ENCODE peak calls at places on chromosomes 13 and 19, in six cellular contexts. One of them, this sample, is unnamed.

GRCh38 chr19:49106648-49107135 is 7.5 kb upstream of the LIN7B start:
- DNase-seq in esophagus squamous epithelium: no peak
- DNase-seq in thyroid gland: peak; percentile 44
- DNase-seq in lower leg skin: no peak
- DNase-seq in H54: no peak
- DNase-seq in breast epithelium: no peak
- DNase-seq in this sample: no peak

GRCh38 chr13:33879044-33879596 is 61.2 kb downstream of the RFC3 start:
- DNase-seq in lower leg skin: no peak
- DNase-seq in H54: no peak
- DNase-seq in breast epithelium: no peak
- DNase-seq in esophagus squamous epithelium: no peak
- DNase-seq in thyroid gland: no peak
- DNase-seq in this sample: no peak

GRCh38 chr19:13974073-13974472 is 21.8 kb downstream of the DCAF15 start:
- DNase-seq in H54: no peak
- DNase-seq in lower leg skin: no peak
- DNase-seq in esophagus squamous epithelium: no peak
- DNase-seq in thyroid gland: no peak
- DNase-seq in breast epithelium: peak; percentile 81
- DNase-seq in this sample: no peak

GRCh38 chr13:59345316-59345715 is 818.4 kb downstream of the DIAPH3 start:
- DNase-seq in H54: no peak
- DNase-seq in breast epithelium: no peak
- DNase-seq in esophagus squamous epithelium: no peak
- DNase-seq in lower leg skin: no peak
- DNase-seq in thyroid gland: no peak
- DNase-seq in this sample: no peak

GRCh38 chr13:110714798-110715394 is 1.4 kb downstream of the ING1 start:
- DNase-seq in esophagus squamous epithelium: no peak
- DNase-seq in breast epithelium: peak; percentile 59
- DNase-seq in H54: no peak
- DNase-seq in lower leg skin: peak; percentile 94
- DNase-seq in thyroid gland: peak; percentile 74
- DNase-seq in this sample: peak; percentile 85

GRCh38 chr19:3238066-3238561 is 13.7 kb downstream of the CELF5 start:
- DNase-seq in lower leg skin: no peak
- DNase-seq in thyroid gland: no peak
- DNase-seq in H54: no peak
- DNase-seq in esophagus squamous epithelium: no peak
- DNase-seq in breast epithelium: no peak
- DNase-seq in this sample: no peak

GRCh38 chr13:79097201-79097600 is 308.9 kb downstream of the RBM26 start:
- DNase-seq in thyroid gland: no peak
- DNase-seq in H54: no peak
- DNase-seq in esophagus squamous epithelium: no peak
- DNase-seq in lower leg skin: no peak
- DNase-seq in breast epithelium: no peak
- DNase-seq in this sample: no peak

GRCh38 chr13:42369071-42369795 is 97.3 kb downstream of the AKAP11 start:
- DNase-seq in breast epithelium: no peak
- DNase-seq in esophagus squamous epithelium: no peak
- DNase-seq in lower leg skin: no peak
- DNase-seq in thyroid gland: no peak
- DNase-seq in H54: no peak
- DNase-seq in this sample: no peak

GRCh38 chr13:29855009-29855408 is 4.6 kb upstream of the UBL3 start:
- DNase-seq in thyroid gland: no peak
- DNase-seq in breast epithelium: no peak
- DNase-seq in esophagus squamous epithelium: no peak
- DNase-seq in lower leg skin: no peak
- DNase-seq in H54: no peak
- DNase-seq in this sample: no peak

GRCh38 chr13:30395192-30396158 is 26.8 kb upstream of the UBE2L5 start:
- DNase-seq in breast epithelium: peak; percentile 97
- DNase-seq in esophagus squamous epithelium: peak; percentile 82
- DNase-seq in H54: peak; percentile 37
- DNase-seq in lower leg skin: peak; percentile 99
- DNase-seq in thyroid gland: peak; percentile 91
- DNase-seq in this sample: peak; percentile 98

GRCh38 chr13:32125746-32126145 is 94.2 kb downstream of the FRY start:
- DNase-seq in H54: no peak
- DNase-seq in breast epithelium: no peak
- DNase-seq in thyroid gland: no peak
- DNase-seq in esophagus squamous epithelium: no peak
- DNase-seq in lower leg skin: no peak
- DNase-seq in this sample: no peak

GRCh38 chr13:50810998-50811397 is 32.5 kb downstream of the DLEU7 start:
- DNase-seq in H54: no peak
- DNase-seq in esophagus squamous epithelium: no peak
- DNase-seq in lower leg skin: no peak
- DNase-seq in breast epithelium: no peak
- DNase-seq in thyroid gland: no peak
- DNase-seq in this sample: no peak

GRCh38 chr13:51728972-51729371 is 75.0 kb downstream of the DHRS12 start:
- DNase-seq in H54: no peak
- DNase-seq in breast epithelium: no peak
- DNase-seq in thyroid gland: no peak
- DNase-seq in lower leg skin: no peak
- DNase-seq in esophagus squamous epithelium: no peak
- DNase-seq in this sample: no peak

GRCh38 chr19:35890113-35890650 is 10.2 kb downstream of the NFKBID start:
- DNase-seq in H54: no peak
- DNase-seq in esophagus squamous epithelium: no peak
- DNase-seq in thyroid gland: no peak
- DNase-seq in breast epithelium: no peak
- DNase-seq in lower leg skin: no peak
- DNase-seq in this sample: no peak

GRCh38 chr13:33910267-33910666 is 92.3 kb downstream of the RFC3 start:
- DNase-seq in thyroid gland: no peak
- DNase-seq in lower leg skin: no peak
- DNase-seq in breast epithelium: no peak
- DNase-seq in esophagus squamous epithelium: no peak
- DNase-seq in H54: no peak
- DNase-seq in this sample: no peak

GRCh38 chr13:73914119-73914518 is 220.1 kb downstream of the KLF12 start:
- DNase-seq in esophagus squamous epithelium: no peak
- DNase-seq in breast epithelium: no peak
- DNase-seq in H54: no peak
- DNase-seq in thyroid gland: no peak
- DNase-seq in lower leg skin: no peak
- DNase-seq in this sample: no peak

GRCh38 chr13:73989244-73989843 is 144.9 kb downstream of the KLF12 start:
- DNase-seq in breast epithelium: no peak
- DNase-seq in esophagus squamous epithelium: no peak
- DNase-seq in thyroid gland: no peak
- DNase-seq in H54: no peak
- DNase-seq in lower leg skin: no peak
- DNase-seq in this sample: no peak

GRCh38 chr19:10961073-10961762 is 388 bp downstream of the SMARCA4 start:
- DNase-seq in esophagus squamous epithelium: no peak
- DNase-seq in breast epithelium: peak; percentile 25
- DNase-seq in H54: no peak
- DNase-seq in thyroid gland: no peak
- DNase-seq in lower leg skin: no peak
- DNase-seq in this sample: no peak

GRCh38 chr19:18539372-18539771 is 4.0 kb downstream of the FKBP8 start:
- DNase-seq in thyroid gland: no peak
- DNase-seq in breast epithelium: no peak
- DNase-seq in esophagus squamous epithelium: no peak
- DNase-seq in lower leg skin: no peak
- DNase-seq in H54: no peak
- DNase-seq in this sample: no peak

GRCh38 chr19:18536475-18536874 is 6.9 kb downstream of the FKBP8 start:
- DNase-seq in esophagus squamous epithelium: no peak
- DNase-seq in lower leg skin: no peak
- DNase-seq in breast epithelium: no peak
- DNase-seq in thyroid gland: no peak
- DNase-seq in H54: no peak
- DNase-seq in this sample: no peak

GRCh38 chr19:18538115-18538514 is 5.3 kb downstream of the FKBP8 start:
- DNase-seq in esophagus squamous epithelium: no peak
- DNase-seq in H54: no peak
- DNase-seq in lower leg skin: no peak
- DNase-seq in breast epithelium: no peak
- DNase-seq in thyroid gland: no peak
- DNase-seq in this sample: no peak

GRCh38 chr19:18541258-18541991 is 1.9 kb downstream of the FKBP8 start:
- DNase-seq in H54: no peak
- DNase-seq in thyroid gland: no peak
- DNase-seq in esophagus squamous epithelium: no peak
- DNase-seq in breast epithelium: no peak
- DNase-seq in lower leg skin: no peak
- DNase-seq in this sample: no peak

GRCh38 chr19:18537431-18537830 is 5.9 kb downstream of the FKBP8 start:
- DNase-seq in thyroid gland: no peak
- DNase-seq in esophagus squamous epithelium: no peak
- DNase-seq in breast epithelium: no peak
- DNase-seq in H54: no peak
- DNase-seq in lower leg skin: no peak
- DNase-seq in this sample: no peak
- TF ChIP-seq POLR2A in thyroid gland: no peak
- TF ChIP-seq POLR2A in esophagus squamous epithelium: no peak
- TF ChIP-seq POLR2A in breast epithelium: no peak
- TF ChIP-seq POLR2A in H54: no peak
- TF ChIP-seq POLR2A in lower leg skin: no peak
- TF ChIP-seq POLR2A in this sample: no peak

DNA sequence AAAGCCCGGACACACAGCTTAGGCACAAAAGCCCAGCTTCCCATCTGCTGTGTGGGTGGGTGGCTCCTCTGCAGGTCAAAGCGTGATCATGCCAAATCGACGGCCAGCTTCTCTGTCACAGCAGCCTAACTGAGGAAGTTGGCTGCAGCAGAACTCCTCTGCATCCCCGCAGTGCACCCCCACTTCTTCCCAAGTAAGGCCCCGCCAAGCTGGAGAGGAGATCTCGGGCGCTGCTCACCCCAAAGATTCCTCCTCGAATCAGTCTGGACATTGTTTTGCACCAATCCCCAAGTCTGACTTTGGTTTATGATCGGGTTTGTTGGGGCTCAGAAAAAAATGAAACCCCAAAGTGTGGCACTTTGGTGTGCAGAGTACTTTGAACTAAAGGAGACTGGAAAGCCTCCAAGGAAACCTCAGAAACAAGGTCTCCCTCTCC is 19.7 kb upstream of the CPB2 start:
- DNase-seq in lower leg skin: no peak
- DNase-seq in breast epithelium: no peak
- DNase-seq in thyroid gland: no peak
- DNase-seq in H54: no peak
- DNase-seq in esophagus squamous epithelium: no peak
- DNase-seq in this sample: no peak
- TF ChIP-seq POLR2A in lower leg skin: no peak
- TF ChIP-seq POLR2A in breast epithelium: no peak
- TF ChIP-seq POLR2A in thyroid gland: no peak
- TF ChIP-seq POLR2A in H54: no peak
- TF ChIP-seq POLR2A in esophagus squamous epithelium: no peak
- TF ChIP-seq POLR2A in this sample: no peak

GRCh38 chr19:30711296-30711695 is 339.1 kb downstream of the ZNF536 start:
- DNase-seq in H54: no peak
- DNase-seq in esophagus squamous epithelium: no peak
- DNase-seq in breast epithelium: no peak
- DNase-seq in thyroid gland: peak; percentile 70
- DNase-seq in lower leg skin: no peak
- DNase-seq in this sample: no peak
- TF ChIP-seq POLR2A in H54: no peak
- TF ChIP-seq POLR2A in esophagus squamous epithelium: no peak
- TF ChIP-seq POLR2A in breast epithelium: no peak
- TF ChIP-seq POLR2A in thyroid gland: no peak
- TF ChIP-seq POLR2A in lower leg skin: no peak
- TF ChIP-seq POLR2A in this sample: no peak

GRCh38 chr13:75760182-75760981 is 124.3 kb downstream of the LMO7 start:
- DNase-seq in lower leg skin: no peak
- DNase-seq in H54: no peak
- DNase-seq in esophagus squamous epithelium: no peak
- DNase-seq in breast epithelium: no peak
- DNase-seq in thyroid gland: peak; percentile 75
- DNase-seq in this sample: no peak
- TF ChIP-seq POLR2A in lower leg skin: no peak
- TF ChIP-seq POLR2A in H54: no peak
- TF ChIP-seq POLR2A in esophagus squamous epithelium: peak; percentile 21
- TF ChIP-seq POLR2A in breast epithelium: no peak
- TF ChIP-seq POLR2A in thyroid gland: peak; percentile 69
- TF ChIP-seq POLR2A in this sample: no peak

GRCh38 chr19:57320180-57321084 is at the start of gene ZNF543:
- DNase-seq in H54: peak; percentile 99
- DNase-seq in breast epithelium: peak; percentile 95
- DNase-seq in lower leg skin: peak; percentile 99
- DNase-seq in esophagus squamous epithelium: peak; percentile 67
- DNase-seq in thyroid gland: peak; percentile 96
- DNase-seq in this sample: peak; percentile 97
- TF ChIP-seq POLR2A in H54: peak; percentile 94
- TF ChIP-seq POLR2A in breast epithelium: peak; percentile 50
- TF ChIP-seq POLR2A in lower leg skin: no peak
- TF ChIP-seq POLR2A in esophagus squamous epithelium: peak; percentile 84
- TF ChIP-seq POLR2A in thyroid gland: no peak
- TF ChIP-seq POLR2A in this sample: peak; percentile 66

GRCh38 chr19:46413262-46414031 is at the start of gene CCDC8:
- DNase-seq in H54: no peak
- DNase-seq in thyroid gland: peak; percentile 94
- DNase-seq in breast epithelium: peak; percentile 90
- DNase-seq in esophagus squamous epithelium: no peak
- DNase-seq in lower leg skin: peak; percentile 90
- DNase-seq in this sample: no peak
- TF ChIP-seq POLR2A in H54: no peak
- TF ChIP-seq POLR2A in thyroid gland: peak; percentile 27
- TF ChIP-seq POLR2A in breast epithelium: peak; percentile 60
- TF ChIP-seq POLR2A in esophagus squamous epithelium: no peak
- TF ChIP-seq POLR2A in lower leg skin: no peak
- TF ChIP-seq POLR2A in this sample: no peak

GRCh38 chr19:38930776-38931761 is at the start of gene MRPS12:
- DNase-seq in lower leg skin: peak; percentile 100
- DNase-seq in H54: peak; percentile 99
- DNase-seq in esophagus squamous epithelium: peak; percentile 91
- DNase-seq in thyroid gland: peak; percentile 99
- DNase-seq in breast epithelium: peak; percentile 98
- DNase-seq in this sample: peak; percentile 99
- TF ChIP-seq POLR2A in lower leg skin: no peak
- TF ChIP-seq POLR2A in H54: peak; percentile 53
- TF ChIP-seq POLR2A in esophagus squamous epithelium: no peak
- TF ChIP-seq POLR2A in thyroid gland: no peak
- TF ChIP-seq POLR2A in breast epithelium: peak; percentile 52
- TF ChIP-seq POLR2A in this sample: peak; percentile 20

This sample was measured in suprapubic skin.